ENCODE peak calls at places on chromosomes 3 and 15, in six cellular contexts. B is cardiac septum, V is gastrocnemius medialis, W is EH, L is Caki2, Y is kidney. Z is an unnamed sample.

GRCh38 chr3:64488938-64489337 is 198.9 kb downstream of the ADAMTS9 start:
- DNase-seq in B (no peak), V (no peak), W (no peak), L (no peak), Y (no peak), Z (no peak)

GRCh38 chr3:172946061-172946460 is 195.0 kb downstream of the SPATA16 start:
- DNase-seq in B (no peak), V (no peak), W (peak; percentile 3), L (no peak), Y (no peak), Z (no peak)

GRCh38 chr15:60720493-60721231 is 241.7 kb upstream of the ICE2 start:
- DNase-seq in B (no peak), V (no peak), W (no peak), L (no peak), Y (no peak), Z (no peak)

GRCh38 chr15:82158811-82159210 is 103.7 kb downstream of the EFL1 start:
- DNase-seq in B (no peak), V (no peak), W (no peak), L (no peak), Y (no peak), Z (no peak)

GRCh38 chr15:51736646-51737537 is 563 bp downstream of the LYSMD2 start:
- DNase-seq in B (no peak), V (peak; percentile 33), W (peak; percentile 27), L (peak; percentile 30), Y (peak; percentile 80), Z (no peak)

GRCh38 chr3:134104031-134104430 is 74.3 kb upstream of the SLCO2A1 start:
- DNase-seq in B (no peak), V (no peak), W (peak; percentile 76), L (no peak), Y (no peak), Z (peak; percentile 56)

GRCh38 chr15:58303236-58303635 is 128.6 kb upstream of the LIPC start:
- DNase-seq in B (no peak), V (no peak), W (no peak), L (no peak), Y (no peak), Z (no peak)

GRCh38 chr3:104353951-104354350 is 1012.8 kb upstream of the ALCAM start:
- DNase-seq in B (no peak), V (no peak), W (no peak), L (no peak), Y (no peak), Z (no peak)

GRCh38 chr15:44468713-44469385 is 41.4 kb downstream of the CTDSPL2 start:
- DNase-seq in B (no peak), V (no peak), W (peak; percentile 63), L (peak; percentile 26), Y (no peak), Z (peak; percentile 70)

GRCh38 chr15:97995881-97996603 is 35.5 kb downstream of the ARRDC4 start:
- DNase-seq in B (no peak), V (no peak), W (peak; percentile 47), L (no peak), Y (no peak), Z (no peak)

GRCh38 chr3:45795882-45796765 is at the start of gene SLC6A20:
- DNase-seq in B (no peak), V (no peak), W (no peak), L (no peak), Y (no peak), Z (no peak)

GRCh38 chr3:7630925-7631324 is 770.0 kb downstream of the GRM7 start:
- DNase-seq in B (no peak), V (no peak), W (no peak), L (no peak), Y (peak; percentile 79), Z (no peak)

GRCh38 chr3:150227839-150228238 is 180.3 kb upstream of the TSC22D2 start:
- DNase-seq in B (no peak), V (no peak), W (peak; percentile 75), L (peak; percentile 50), Y (peak; percentile 43), Z (peak; percentile 55)

GRCh38 chr15:40846846-40847224 is 3.0 kb downstream of the SPINT1 start:
- DNase-seq in B (no peak), V (no peak), W (no peak), L (no peak), Y (no peak), Z (no peak)

GRCh38 chr15:83698294-83698693 is 44.4 kb downstream of the ADAMTSL3 start:
- DNase-seq in B (peak; percentile 81), V (peak; percentile 57), W (peak; percentile 28), L (peak; percentile 45), Y (peak; percentile 78), Z (no peak)

GRCh38 chr15:79431636-79432344 is at the start of gene MINAR1:
- DNase-seq in B (no peak), V (no peak), W (peak; percentile 72), L (no peak), Y (peak; percentile 74), Z (peak; percentile 38)

GRCh38 chr3:11238057-11238456 is 34.1 kb upstream of the ATG7 start:
- DNase-seq in B (no peak), V (no peak), W (peak; percentile 96), L (peak; percentile 18), Y (no peak), Z (peak; percentile 89)

GRCh38 chr3:64634461-64634860 is 53.3 kb downstream of the ADAMTS9 start:
- DNase-seq in B (no peak), V (no peak), W (no peak), L (no peak), Y (no peak), Z (no peak)

Z was measured in HFFc6.